ENCODE peak calls at places on chromosomes 2 and 18, in four cellular contexts. P is sigmoid colon, W is HFFc6, O is astrocyte of the spinal cord. E is an unnamed sample.

GRCh38 chr18:32019251-32019943 is 772 bp downstream of the RNF125 start:
- DNase-seq in P (no peak), O (peak; percentile 30), W (no peak), E (peak; percentile 62)

GRCh38 chr2:189155795-189156194 is 23.8 kb downstream of the COL5A2 start:
- DNase-seq in O (no peak), W (peak; percentile 28), P (no peak), E (no peak)

GRCh38 chr18:74489631-74490030 is 6.5 kb upstream of the CNDP2 start:
- DNase-seq in O (peak; percentile 65), W (no peak), P (no peak), E (no peak)

GRCh38 chr2:203718087-203718486 is 11.6 kb downstream of the CD28 start:
- DNase-seq in W (no peak), P (no peak), O (peak; percentile 35), E (no peak)

GRCh38 chr2:23418490-23418911 is 33.5 kb downstream of the KLHL29 start:
- DNase-seq in O (peak; percentile 32), W (peak; percentile 79), P (no peak), E (no peak)

GRCh38 chr2:201654611-201655384 is 11.5 kb upstream of the TMEM237 start:
- DNase-seq in W (peak; percentile 82), O (peak; percentile 74), P (no peak), E (no peak)

GRCh38 chr2:44362207-44363015 is 664 bp downstream of the CAMKMT start:
- DNase-seq in O (peak; percentile 54), P (peak; percentile 76), W (peak; percentile 46), E (peak; percentile 24)

GRCh38 chr2:12567411-12567810 is 149.3 kb upstream of the TRIB2 start:
- DNase-seq in W (no peak), O (no peak), P (no peak), E (no peak)

GRCh38 chr2:173854840-173855239 is 110.3 kb downstream of the SP3 start:
- DNase-seq in P (no peak), W (peak; percentile 48), O (peak; percentile 48), E (no peak)

GRCh38 chr2:157246212-157247067 is 11.1 kb upstream of the GALNT5 start:
- DNase-seq in W (peak; percentile 95), P (no peak), O (peak; percentile 92), E (peak; percentile 17)

GRCh38 chr2:218186876-218187649 is 20.3 kb upstream of the CXCR1 start:
- DNase-seq in O (no peak), W (no peak), P (peak; percentile 79), E (no peak)

GRCh38 chr2:108858894-108859293 is 72.3 kb downstream of the CCDC138 start:
- DNase-seq in P (no peak), W (peak; percentile 32), O (peak; percentile 7), E (no peak)

GRCh38 chr2:200735061-200735460 is 76.6 kb upstream of the BZW1 start:
- DNase-seq in W (no peak), O (no peak), P (no peak), E (no peak)

GRCh38 chr2:234363011-234363487 is 133.8 kb downstream of the ARL4C start:
- DNase-seq in P (no peak), W (no peak), O (peak; percentile 89), E (no peak)

GRCh38 chr2:173373286-173373685 is 18.6 kb downstream of the CDCA7 start:
- DNase-seq in P (no peak), W (no peak), O (no peak), E (no peak)

GRCh38 chr2:195664528-195664927 is 7.5 kb downstream of the SLC39A10 start:
- DNase-seq in P (no peak), O (peak; percentile 42), W (no peak), E (no peak)

GRCh38 chr2:126905991-126906390 is 7.3 kb downstream of the TEX51 start:
- DNase-seq in W (no peak), O (no peak), P (no peak), E (no peak)

GRCh38 chr18:9437049-9437448 is 38.3 kb upstream of the RALBP1 start:
- DNase-seq in P (peak; percentile 72), O (peak; percentile 16), W (no peak), E (no peak)

GRCh38 chr2:200168641-200169265 is 137.7 kb upstream of the SPATS2L start:
- DNase-seq in O (no peak), P (no peak), W (no peak), E (no peak)

GRCh38 chr18:490024-490366 is 10.5 kb downstream of the COLEC12 start:
- DNase-seq in P (no peak), W (no peak), O (no peak), E (no peak)

GRCh38 chr2:39523308-39524044 is 86.4 kb upstream of the MAP4K3 start:
- DNase-seq in P (no peak), O (peak; percentile 92), W (peak; percentile 87), E (no peak)

GRCh38 chr2:43467889-43468288 is 127.9 kb downstream of the THADA start:
- DNase-seq in O (peak; percentile 48), W (peak; percentile 45), P (no peak), E (no peak)

GRCh38 chr2:241797441-241798080 is 11.4 kb upstream of the NEU4 start:
- DNase-seq in W (no peak), P (no peak), O (no peak), E (peak; percentile 17)

GRCh38 chr2:60794271-60794863 is 38.3 kb downstream of the PAPOLG start:
- DNase-seq in P (no peak), O (peak; percentile 29), W (peak; percentile 12), E (peak; percentile 50)

GRCh38 chr2:233026211-233026813 is 6.2 kb upstream of the NEU2 start:
- DNase-seq in O (peak; percentile 59), P (no peak), W (peak; percentile 77), E (no peak)

GRCh38 chr2:114661926-114662670 is 219.7 kb downstream of the DPP10 start:
- DNase-seq in P (peak; percentile 59), W (no peak), O (no peak), E (no peak)
- TF ChIP-seq CTCF in P (no peak), W (no peak), O (no peak), E (no peak)

GRCh38 chr2:79861059-79861374 is 348.2 kb downstream of the CTNNA2 start:
- DNase-seq in W (no peak), O (no peak), P (no peak), E (no peak)

GRCh38 chr2:79860233-79861058 is 347.6 kb downstream of the CTNNA2 start:
- DNase-seq in O (peak; percentile 32), P (no peak), W (peak; percentile 30), E (peak; percentile 23)

GRCh38 chr2:79857888-79858287 is 345.0 kb downstream of the CTNNA2 start:
- DNase-seq in P (no peak), O (no peak), W (no peak), E (no peak)

GRCh38 chr2:79862756-79863155 is 349.9 kb downstream of the CTNNA2 start:
- DNase-seq in W (no peak), P (no peak), O (no peak), E (no peak)
- TF ChIP-seq CTCF in W (no peak), P (no peak), O (no peak), E (no peak)

DNA sequence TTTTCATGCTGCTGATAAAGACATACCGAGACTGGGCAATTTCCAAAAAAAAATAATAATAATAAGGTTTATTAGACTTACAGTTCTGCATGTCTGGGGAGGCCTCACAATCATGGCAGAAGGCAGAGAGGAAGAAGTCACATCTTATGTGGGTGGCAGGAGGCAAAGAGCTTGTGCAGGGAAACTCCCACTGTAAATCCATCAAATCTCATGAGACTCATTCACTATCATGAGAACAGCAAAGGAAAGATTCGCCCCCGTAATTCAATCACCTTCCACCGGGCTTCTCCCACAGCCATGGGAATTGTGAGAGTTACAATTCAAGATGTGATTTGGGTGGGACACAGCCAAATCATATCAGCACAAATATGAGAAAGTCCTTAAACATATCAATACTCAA is 1314.8 kb downstream of the DPP10 start:
- DNase-seq in O (no peak), W (no peak), P (no peak), E (no peak)
- TF ChIP-seq CTCF in O (no peak), W (no peak), P (no peak), E (no peak)

GRCh38 chr2:76958749-76959148 is 563.4 kb downstream of the LRRTM4 start:
- DNase-seq in W (no peak), P (no peak), O (peak; percentile 6), E (no peak)

DNA sequence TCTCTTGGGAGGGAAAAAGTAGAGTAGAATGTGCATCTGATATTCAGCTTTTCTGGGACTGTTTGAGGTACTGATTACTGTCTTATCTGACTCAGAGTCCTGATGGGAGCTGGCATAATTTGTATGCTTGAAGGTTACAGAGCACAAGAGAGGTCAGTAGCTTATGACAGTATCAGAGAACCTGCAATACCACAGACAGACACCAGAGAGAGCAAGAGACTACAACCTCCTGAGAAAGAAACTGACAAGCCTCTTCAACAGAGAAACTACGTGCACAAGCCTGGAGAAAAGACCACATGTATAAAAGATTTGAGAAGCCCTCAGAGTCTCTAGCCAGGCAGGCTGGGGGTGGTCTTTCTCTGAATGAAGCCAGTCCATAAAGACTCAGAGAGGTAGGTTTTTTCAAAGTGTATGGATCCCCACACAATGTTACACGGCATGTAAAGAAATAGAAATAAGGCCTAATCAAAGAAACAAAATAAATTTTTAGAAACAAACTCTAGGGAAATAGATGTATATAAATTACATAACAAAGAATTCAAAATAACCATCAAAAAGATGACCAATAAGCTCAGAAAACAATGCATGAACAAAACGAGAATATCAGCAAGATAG is 568.3 kb downstream of the LRRTM4 start:
- DNase-seq in W (no peak), P (no peak), O (peak; percentile 56), E (peak; percentile 7)
- TF ChIP-seq CTCF in W (peak; percentile 57), P (no peak), O (peak; percentile 82), E (peak; percentile 75)

GRCh38 chr2:64661770-64662169 is 8.1 kb upstream of the SERTAD2 start:
- DNase-seq in O (no peak), P (no peak), W (no peak), E (no peak)
- TF ChIP-seq CTCF in O (no peak), P (no peak), W (peak; percentile 9), E (no peak)

GRCh38 chr2:33595385-33595784 is 3.7 kb downstream of the FAM98A start:
- DNase-seq in P (no peak), W (no peak), O (no peak), E (no peak)
- TF ChIP-seq CTCF in P (no peak), W (no peak), O (no peak), E (no peak)

GRCh38 chr2:100237046-100237615 is 85.2 kb downstream of the LONRF2 start:
- DNase-seq in O (no peak), P (no peak), W (no peak), E (no peak)
- TF ChIP-seq CTCF in O (no peak), P (no peak), W (peak; percentile 1), E (no peak)

E was measured in GM13977.